ENCODE peak calls at places on chromosome 5, in ten cellular contexts. One of them, this sample, is unnamed.

GRCh38 chr5:133643365-133643764 is 31.0 kb upstream of the FSTL4 start:
- DNase-seq in left lobe of liver: no peak
- DNase-seq in mammary epithelial cell: no peak
- DNase-seq in activated CD8-positive, alpha-beta memory T cell treated with anti-CD3 and anti-CD28 coated beads, Interleukin-2, amount 50 U/mL, for 48 hours: no peak
- DNase-seq in left colon: no peak
- DNase-seq in CD4-positive, CD25-positive, alpha-beta regulatory T cell: no peak
- DNase-seq in AG08395: no peak
- DNase-seq in fibroblast of mammary gland: no peak
- DNase-seq in astrocyte of the spinal cord: no peak
- DNase-seq in PC-9: no peak
- DNase-seq in this sample: no peak

GRCh38 chr5:133273661-133274596 is 222.1 kb downstream of the HSPA4 start:
- DNase-seq in activated CD8-positive, alpha-beta memory T cell treated with anti-CD3 and anti-CD28 coated beads, Interleukin-2, amount 50 U/mL, for 48 hours: no peak
- DNase-seq in AG08395: peak
- DNase-seq in astrocyte of the spinal cord: peak
- DNase-seq in left colon: no peak
- DNase-seq in mammary epithelial cell: peak
- DNase-seq in left lobe of liver: no peak
- DNase-seq in fibroblast of mammary gland: peak
- DNase-seq in PC-9: no peak
- DNase-seq in CD4-positive, CD25-positive, alpha-beta regulatory T cell: no peak
- DNase-seq in this sample: no peak

GRCh38 chr5:73780297-73781080 is 154.5 kb downstream of the ARHGEF28 start:
- DNase-seq in mammary epithelial cell: no peak
- DNase-seq in activated CD8-positive, alpha-beta memory T cell treated with anti-CD3 and anti-CD28 coated beads, Interleukin-2, amount 50 U/mL, for 48 hours: no peak
- DNase-seq in left colon: no peak
- DNase-seq in CD4-positive, CD25-positive, alpha-beta regulatory T cell: no peak
- DNase-seq in AG08395: no peak
- DNase-seq in PC-9: no peak
- DNase-seq in fibroblast of mammary gland: no peak
- DNase-seq in left lobe of liver: no peak
- DNase-seq in astrocyte of the spinal cord: no peak
- DNase-seq in this sample: no peak

GRCh38 chr5:43634621-43635020 is 31.6 kb downstream of the NNT start:
- DNase-seq in activated CD8-positive, alpha-beta memory T cell treated with anti-CD3 and anti-CD28 coated beads, Interleukin-2, amount 50 U/mL, for 48 hours: no peak
- DNase-seq in PC-9: no peak
- DNase-seq in left colon: no peak
- DNase-seq in left lobe of liver: no peak
- DNase-seq in mammary epithelial cell: no peak
- DNase-seq in CD4-positive, CD25-positive, alpha-beta regulatory T cell: no peak
- DNase-seq in astrocyte of the spinal cord: no peak
- DNase-seq in fibroblast of mammary gland: no peak
- DNase-seq in AG08395: no peak
- DNase-seq in this sample: no peak

GRCh38 chr5:82909816-82910215 is 167.4 kb downstream of the TMEM167A start:
- DNase-seq in mammary epithelial cell: no peak
- DNase-seq in astrocyte of the spinal cord: no peak
- DNase-seq in CD4-positive, CD25-positive, alpha-beta regulatory T cell: no peak
- DNase-seq in fibroblast of mammary gland: no peak
- DNase-seq in left colon: no peak
- DNase-seq in activated CD8-positive, alpha-beta memory T cell treated with anti-CD3 and anti-CD28 coated beads, Interleukin-2, amount 50 U/mL, for 48 hours: no peak
- DNase-seq in left lobe of liver: no peak
- DNase-seq in PC-9: no peak
- DNase-seq in AG08395: no peak
- DNase-seq in this sample: no peak

GRCh38 chr5:10856646-10857332 is 95.8 kb upstream of the DAP start:
- DNase-seq in activated CD8-positive, alpha-beta memory T cell treated with anti-CD3 and anti-CD28 coated beads, Interleukin-2, amount 50 U/mL, for 48 hours: peak
- DNase-seq in left colon: no peak
- DNase-seq in AG08395: peak
- DNase-seq in fibroblast of mammary gland: peak
- DNase-seq in mammary epithelial cell: peak
- DNase-seq in astrocyte of the spinal cord: peak
- DNase-seq in CD4-positive, CD25-positive, alpha-beta regulatory T cell: peak
- DNase-seq in PC-9: peak
- DNase-seq in left lobe of liver: no peak
- DNase-seq in this sample: no peak

GRCh38 chr5:176541338-176542134 is 4.3 kb upstream of the RNF44 start:
- DNase-seq in mammary epithelial cell: peak
- DNase-seq in CD4-positive, CD25-positive, alpha-beta regulatory T cell: peak
- DNase-seq in astrocyte of the spinal cord: peak
- DNase-seq in AG08395: no peak
- DNase-seq in left lobe of liver: peak
- DNase-seq in activated CD8-positive, alpha-beta memory T cell treated with anti-CD3 and anti-CD28 coated beads, Interleukin-2, amount 50 U/mL, for 48 hours: peak
- DNase-seq in left colon: peak
- DNase-seq in fibroblast of mammary gland: no peak
- DNase-seq in PC-9: peak
- DNase-seq in this sample: no peak

GRCh38 chr5:142145106-142145900 is 36.7 kb downstream of the NDFIP1 start:
- DNase-seq in fibroblast of mammary gland: peak
- DNase-seq in PC-9: peak
- DNase-seq in mammary epithelial cell: peak
- DNase-seq in left lobe of liver: no peak
- DNase-seq in AG08395: peak
- DNase-seq in astrocyte of the spinal cord: peak
- DNase-seq in left colon: peak
- DNase-seq in activated CD8-positive, alpha-beta memory T cell treated with anti-CD3 and anti-CD28 coated beads, Interleukin-2, amount 50 U/mL, for 48 hours: no peak
- DNase-seq in CD4-positive, CD25-positive, alpha-beta regulatory T cell: peak
- DNase-seq in this sample: peak

GRCh38 chr5:31149072-31149471 is 44.4 kb upstream of the CDH6 start:
- DNase-seq in PC-9: no peak
- DNase-seq in CD4-positive, CD25-positive, alpha-beta regulatory T cell: no peak
- DNase-seq in left lobe of liver: no peak
- DNase-seq in astrocyte of the spinal cord: peak
- DNase-seq in mammary epithelial cell: no peak
- DNase-seq in AG08395: no peak
- DNase-seq in fibroblast of mammary gland: no peak
- DNase-seq in left colon: no peak
- DNase-seq in activated CD8-positive, alpha-beta memory T cell treated with anti-CD3 and anti-CD28 coated beads, Interleukin-2, amount 50 U/mL, for 48 hours: no peak
- DNase-seq in this sample: no peak